ENCODE peak calls at places on chromosomes 1 and 21, in six cellular contexts. R is fibroblast of pulmonary artery, B is glutamatergic neuron, P is epithelial cell of esophagus, T is tibial artery, A is breast epithelium. I is an unnamed sample.

GRCh38 chr1:12173631-12174121 is 6.9 kb downstream of the TNFRSF1B start:
- DNase-seq in R (no peak), B (no peak), P (no peak), T (peak; percentile 80), A (no peak), I (no peak)

GRCh38 chr1:203702130-203702577 is 62.8 kb upstream of the LAX1 start:
- DNase-seq in R (peak; percentile 67), B (peak; percentile 79), P (peak; percentile 49), T (no peak), A (no peak), I (peak; percentile 75)

GRCh38 chr1:86419277-86419903 is 4.6 kb upstream of the CLCA2 start:
- DNase-seq in R (peak; percentile 63), B (no peak), P (peak; percentile 71), T (no peak), A (no peak), I (no peak)

GRCh38 chr1:112688781-112689193 is 14.3 kb downstream of the MOV10 start:
- DNase-seq in R (no peak), B (no peak), P (no peak), T (no peak), A (no peak), I (no peak)

GRCh38 chr1:245694476-245695195 is 539.9 kb downstream of the KIF26B start:
- DNase-seq in R (no peak), B (no peak), P (no peak), T (no peak), A (no peak), I (no peak)

GRCh38 chr1:41924911-41925310 is 6.2 kb upstream of the HIVEP3 start:
- DNase-seq in R (no peak), B (no peak), P (no peak), T (no peak), A (no peak), I (no peak)

GRCh38 chr1:106843505-106843904 is 213.0 kb upstream of the PRMT6 start:
- DNase-seq in R (no peak), B (no peak), P (no peak), T (no peak), A (no peak), I (no peak)

GRCh38 chr1:7845761-7846160 is 7.1 kb downstream of the UTS2 start:
- DNase-seq in R (peak; percentile 46), B (no peak), P (no peak), T (no peak), A (no peak), I (no peak)

GRCh38 chr1:39462074-39462473 is 29.4 kb upstream of the BMP8A start:
- DNase-seq in R (no peak), B (no peak), P (no peak), T (no peak), A (no peak), I (no peak)

GRCh38 chr1:63817152-63817667 is 43.4 kb downstream of the ROR1 start:
- DNase-seq in R (peak; percentile 66), B (no peak), P (no peak), T (no peak), A (no peak), I (no peak)

GRCh38 chr1:80632284-80632683 is 1168.5 kb upstream of the ADGRL2 start:
- DNase-seq in R (no peak), B (no peak), P (no peak), T (no peak), A (no peak), I (no peak)

GRCh38 chr21:41957991-41958766 is 4.4 kb upstream of the C2CD2 start:
- DNase-seq in R (peak; percentile 93), B (no peak), P (peak; percentile 74), T (peak; percentile 89), A (peak; percentile 58), I (no peak)
- TF ChIP-seq CTCF in R (peak; percentile 38), B (no peak), P (peak; percentile 42), T (peak; percentile 42), A (peak; percentile 46), I (no peak)

DNA sequence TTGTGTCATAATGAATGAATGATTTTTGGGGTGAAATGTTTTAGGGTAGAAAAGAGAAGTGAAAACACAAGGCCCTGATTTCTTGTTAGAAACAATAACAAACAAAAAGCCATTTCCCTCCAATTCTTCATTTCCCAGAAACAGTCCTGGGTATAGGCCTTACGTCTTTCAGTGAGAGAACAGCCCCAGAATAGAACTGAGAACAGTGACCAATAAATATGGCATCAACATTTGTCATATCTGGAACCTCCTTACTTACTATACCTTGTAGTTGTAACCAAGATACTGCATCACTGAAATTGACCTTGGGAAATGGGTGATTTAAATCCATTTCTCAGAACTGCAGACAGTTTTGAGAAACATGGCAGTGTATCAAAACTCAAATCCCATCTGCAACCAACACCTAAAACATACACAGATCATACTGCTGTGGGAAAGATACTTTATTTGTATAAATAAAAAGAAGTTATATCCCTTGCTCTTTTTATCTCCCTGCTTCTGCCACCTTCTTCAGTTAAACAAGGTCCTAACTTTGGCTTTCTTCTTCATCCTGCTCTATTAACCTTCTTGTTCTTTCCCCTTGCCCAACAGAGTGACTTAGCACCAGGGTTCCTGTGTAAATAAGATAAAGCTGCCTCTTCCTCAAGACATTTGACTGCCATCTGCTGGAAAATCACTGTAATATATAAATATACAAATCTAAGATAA is 19.5 kb downstream of the XKR8 start:
- DNase-seq in R (peak; percentile 87), B (no peak), P (peak; percentile 74), T (no peak), A (no peak), I (no peak)
- TF ChIP-seq CTCF in R (peak; percentile 55), B (peak; percentile 25), P (peak; percentile 52), T (peak; percentile 65), A (peak; percentile 13), I (peak; percentile 64)

GRCh38 chr21:17512245-17513213 is at the start of gene CXADR:
- DNase-seq in R (peak; percentile 42), B (peak; percentile 89), P (peak; percentile 84), T (no peak), A (peak; percentile 76), I (peak; percentile 70)
- TF ChIP-seq CTCF in R (peak; percentile 39), B (peak; percentile 90), P (peak; percentile 41), T (no peak), A (peak; percentile 22), I (peak; percentile 83)

GRCh38 chr1:89949991-89950624 is 44.8 kb upstream of the ZNF326 start:
- DNase-seq in R (no peak), B (no peak), P (no peak), T (no peak), A (no peak), I (no peak)
- TF ChIP-seq CTCF in R (no peak), B (no peak), P (no peak), T (no peak), A (no peak), I (no peak)

DNA sequence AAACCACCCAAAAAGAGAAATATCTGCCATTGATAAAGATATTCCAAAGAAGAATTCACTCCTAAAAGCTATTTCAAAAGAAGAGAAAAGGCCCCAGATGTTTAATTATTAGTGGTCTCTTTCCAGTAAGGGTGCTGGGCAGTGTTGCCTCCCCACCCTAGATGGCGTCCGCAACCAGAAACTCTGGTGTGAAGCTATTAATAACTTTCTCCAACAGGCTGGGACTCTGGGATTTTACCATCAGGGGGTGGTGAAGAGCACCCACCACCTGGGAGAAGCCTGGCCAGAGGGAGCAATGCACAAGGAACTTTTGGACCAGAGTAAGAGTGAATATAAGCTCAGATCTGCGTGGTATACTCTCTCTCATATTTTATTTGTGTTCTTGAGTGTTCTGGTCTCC is 115.4 kb upstream of the TIAM1 start:
- DNase-seq in R (no peak), B (no peak), P (peak; percentile 16), T (no peak), A (no peak), I (no peak)
- TF ChIP-seq CTCF in R (no peak), B (no peak), P (peak; percentile 26), T (no peak), A (no peak), I (peak; percentile 31)

GRCh38 chr1:66711420-66711819 is 40.8 kb upstream of the DYNLT5 start:
- DNase-seq in R (peak; percentile 42), B (no peak), P (no peak), T (no peak), A (no peak), I (no peak)
- TF ChIP-seq CTCF in R (peak; percentile 41), B (no peak), P (peak; percentile 17), T (no peak), A (no peak), I (no peak)

GRCh38 chr1:84757301-84757700 is 67.0 kb upstream of the SSX2IP start:
- DNase-seq in R (no peak), B (no peak), P (no peak), T (no peak), A (no peak), I (no peak)
- TF ChIP-seq CTCF in R (peak; percentile 6), B (peak; percentile 46), P (no peak), T (no peak), A (no peak), I (peak; percentile 47)

GRCh38 chr1:175824079-175824478 is 80.7 kb upstream of the TNR start:
- DNase-seq in R (no peak), B (peak; percentile 48), P (no peak), T (no peak), A (no peak), I (no peak)
- TF ChIP-seq CTCF in R (peak; percentile 15), B (peak; percentile 22), P (no peak), T (no peak), A (no peak), I (peak; percentile 31)

DNA sequence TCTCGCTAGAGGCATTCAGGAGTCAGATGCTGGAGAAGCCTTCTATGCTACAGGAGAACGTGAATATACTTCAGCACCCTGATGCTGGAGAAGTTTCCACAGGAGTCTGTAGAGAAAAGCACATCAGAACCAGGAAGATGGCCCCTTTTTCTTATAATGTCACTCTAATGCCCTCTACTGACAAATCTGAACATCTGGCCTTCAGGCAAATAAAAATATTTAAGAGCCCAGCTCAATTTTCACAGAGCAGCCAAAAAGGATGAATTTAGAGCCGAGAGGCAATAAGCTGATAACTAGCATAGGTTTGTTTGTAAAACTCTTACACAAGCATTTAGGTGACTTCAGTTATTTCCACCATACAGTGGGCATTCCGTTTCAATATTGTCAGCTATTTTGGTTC is 3.8 kb upstream of the RRP15 start:
- DNase-seq in R (no peak), B (no peak), P (no peak), T (no peak), A (no peak), I (no peak)
- TF ChIP-seq CTCF in R (no peak), B (no peak), P (no peak), T (no peak), A (no peak), I (no peak)